ENCODE peak calls at places on chromosomes 5 and 9, in four cellular contexts. Y, K, O and H are unnamed samples.

GRCh38 chr9:92170848-92171247 is 55.6 kb upstream of the SPTLC1 start:
- DNase-seq in Y (no peak), K (no peak), O (no peak), H (no peak)

GRCh38 chr9:104868687-104869404 is 59.1 kb downstream of the ABCA1 start:
- DNase-seq in Y (no peak), K (peak; percentile 90), O (peak; percentile 78), H (peak; percentile 65)

GRCh38 chr5:141382469-141383294 is at the start of gene PCDHGA7:
- DNase-seq in Y (no peak), K (peak; percentile 55), O (no peak), H (no peak)

GRCh38 chr5:157971466-157972324 is 112.8 kb upstream of the CLINT1 start:
- DNase-seq in Y (no peak), K (no peak), O (no peak), H (no peak)

GRCh38 chr9:37163299-37163698 is 42.9 kb downstream of the ZCCHC7 start:
- DNase-seq in Y (no peak), K (no peak), O (no peak), H (no peak)

GRCh38 chr5:142977363-142978051 is 207.3 kb downstream of the ARHGAP26 start:
- DNase-seq in Y (peak; percentile 32), K (peak; percentile 29), O (peak; percentile 88), H (peak; percentile 89)

GRCh38 chr5:135384898-135385297 is 14.1 kb downstream of the MACROH2A1 start:
- DNase-seq in Y (no peak), K (no peak), O (no peak), H (no peak)

GRCh38 chr9:4258321-4259093 is 41.4 kb downstream of the GLIS3 start:
- DNase-seq in Y (no peak), K (no peak), O (no peak), H (peak; percentile 60)

GRCh38 chr5:9851458-9851857 is 221.3 kb upstream of the TAS2R1 start:
- DNase-seq in Y (no peak), K (peak; percentile 89), O (peak; percentile 82), H (peak; percentile 95)

GRCh38 chr9:98852961-98853360 is 45.5 kb downstream of the GALNT12 start:
- DNase-seq in Y (no peak), K (no peak), O (no peak), H (no peak)

GRCh38 chr5:67106626-67107342 is 89.8 kb downstream of the CD180 start:
- DNase-seq in Y (no peak), K (no peak), O (no peak), H (no peak)

GRCh38 chr9:113911850-113912249 is 35.7 kb downstream of the ZNF618 start:
- DNase-seq in Y (no peak), K (no peak), O (no peak), H (no peak)

GRCh38 chr9:114049453-114050225 is 28.5 kb downstream of the AMBP start:
- DNase-seq in Y (no peak), K (no peak), O (no peak), H (no peak)

GRCh38 chr5:1785062-1785461 is 14.6 kb downstream of the MRPL36 start:
- DNase-seq in Y (no peak), K (no peak), O (no peak), H (no peak)

GRCh38 chr5:64188776-64189175 is 23.1 kb downstream of the RNF180 start:
- DNase-seq in Y (no peak), K (no peak), O (no peak), H (no peak)

GRCh38 chr5:17436345-17436744 is 61.7 kb upstream of the TAF11L2 start:
- DNase-seq in Y (no peak), K (no peak), O (no peak), H (no peak)

GRCh38 chr9:15253197-15253596 is 53.8 kb downstream of the TTC39B start:
- DNase-seq in Y (no peak), K (no peak), O (no peak), H (peak; percentile 30)

GRCh38 chr5:5751987-5752386 is 329.5 kb downstream of the ICE1 start:
- DNase-seq in Y (no peak), K (no peak), O (no peak), H (no peak)

GRCh38 chr9:71769175-71770165 is 1.2 kb upstream of the CEMIP2 start:
- DNase-seq in Y (peak; percentile 60), K (peak; percentile 47), O (no peak), H (peak; percentile 56)

GRCh38 chr5:555058-555623 is 30.9 kb upstream of the SLC9A3 start:
- DNase-seq in Y (no peak), K (no peak), O (no peak), H (no peak)